ENCODE peak calls at places on chromosome 15, in six cellular contexts. B is IMR-90, K is coronary artery, E is Peyer's patch, Z is right atrium auricular region, S is cardiac muscle cell. A is an unnamed sample.

GRCh38 chr15:60476713-60477112 is 2.2 kb downstream of the ICE2 start:
- DNase-seq in E (no peak), K (no peak), Z (no peak), S (no peak), B (peak), A (no peak)

GRCh38 chr15:97692317-97693015 is 268.0 kb upstream of the ARRDC4 start:
- DNase-seq in B (no peak), E (no peak), Z (no peak), S (peak), K (no peak), A (no peak)

GRCh38 chr15:98744506-98744905 is 96.2 kb downstream of the IGF1R start:
- DNase-seq in K (no peak), S (no peak), B (no peak), Z (no peak), E (no peak), A (no peak)

GRCh38 chr15:90644946-90645725 is 72.0 kb upstream of the BLM start:
- DNase-seq in B (no peak), S (no peak), K (no peak), E (no peak), Z (no peak), A (no peak)

GRCh38 chr15:85690546-85691226 is 104.0 kb downstream of the KLHL25 start:
- DNase-seq in K (no peak), S (no peak), B (no peak), Z (no peak), E (no peak), A (peak)

GRCh38 chr15:89057506-89058133 is 30.6 kb upstream of the ABHD2 start:
- DNase-seq in B (peak), S (peak), K (peak), Z (peak), E (peak), A (peak)

GRCh38 chr15:46636220-46636619 is 1001.4 kb downstream of the SQOR start:
- DNase-seq in K (no peak), S (peak), B (no peak), Z (no peak), E (no peak), A (no peak)

GRCh38 chr15:63530762-63531299 is 26.4 kb downstream of the USP3 start:
- DNase-seq in K (no peak), Z (no peak), E (no peak), B (no peak), S (no peak), A (no peak)

GRCh38 chr15:39041979-39042485 is 477.4 kb upstream of the RASGRP1 start:
- DNase-seq in B (no peak), E (no peak), K (no peak), Z (no peak), S (no peak), A (no peak)

GRCh38 chr15:29040367-29040745 is 154.6 kb downstream of the APBA2 start:
- DNase-seq in B (peak), S (no peak), E (no peak), Z (no peak), K (no peak), A (no peak)

GRCh38 chr15:51405646-51406194 is 64.3 kb downstream of the GLDN start:
- DNase-seq in B (peak), E (no peak), S (no peak), Z (peak), K (no peak), A (no peak)

GRCh38 chr15:92425578-92426225 is 32.0 kb downstream of the ST8SIA2 start:
- DNase-seq in K (no peak), B (no peak), S (peak), E (no peak), Z (no peak), A (no peak)

GRCh38 chr15:78448441-78449219 is 10.6 kb downstream of the IREB2 start:
- DNase-seq in B (peak), S (no peak), K (no peak), E (no peak), Z (no peak), A (no peak)

GRCh38 chr15:82647045-82647834 is at the start of gene CPEB1:
- DNase-seq in K (no peak), E (peak), B (peak), Z (no peak), S (peak), A (peak)

GRCh38 chr15:45157974-45158373 is 28.2 kb downstream of the DUOX1 start:
- DNase-seq in S (no peak), Z (peak), B (peak), E (no peak), K (no peak), A (no peak)

GRCh38 chr15:88623061-88623460 is 1.9 kb downstream of the AEN start:
- DNase-seq in B (peak), K (peak), Z (no peak), S (no peak), E (no peak), A (no peak)

GRCh38 chr15:24976932-24977331 is 22.1 kb downstream of the SNRPN start:
- DNase-seq in Z (no peak), B (peak), K (no peak), S (no peak), E (no peak), A (no peak)

DNA sequence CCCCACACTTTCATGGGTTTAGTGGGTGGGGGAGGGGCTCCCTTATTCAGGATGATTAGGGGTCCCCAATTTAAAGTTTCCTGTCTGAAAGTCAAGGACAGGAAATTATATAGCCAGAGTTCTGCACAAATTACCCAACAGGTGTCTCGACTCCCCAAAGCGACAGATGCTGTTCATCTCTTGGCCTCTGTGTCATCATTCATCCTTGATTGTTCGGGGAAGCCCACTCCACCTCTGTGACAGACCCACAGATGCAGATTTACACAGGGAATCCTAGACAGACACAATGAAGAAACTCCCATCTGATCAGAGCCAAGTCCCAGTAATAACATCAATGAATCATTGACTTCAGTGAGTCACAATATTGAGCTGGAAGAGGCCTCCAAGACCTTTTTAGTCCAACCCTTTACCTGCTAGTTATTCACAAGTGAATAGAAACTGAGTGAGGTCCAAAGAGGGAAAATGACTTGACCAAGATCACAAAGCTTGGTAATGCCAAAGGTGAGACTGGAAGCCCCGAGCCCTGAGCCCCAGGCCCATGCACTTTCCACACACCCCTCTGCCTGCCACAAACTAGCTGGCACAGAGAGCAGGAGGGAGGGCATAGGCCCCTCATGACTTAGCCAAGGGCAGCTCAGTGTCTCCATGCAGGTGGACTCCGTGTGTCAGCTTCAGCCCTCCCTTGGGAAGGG is 7.9 kb upstream of the SRP14 start:
- DNase-seq in E (no peak), K (peak), Z (peak), S (no peak), B (peak), A (no peak)
- H3K27ac ChIP-seq in E (peak), K (peak), Z (peak), S (no peak), B (peak), A (peak)

GRCh38 chr15:34436956-34437442 is 609 bp downstream of the GOLGA8A start:
- DNase-seq in Z (no peak), E (peak), K (no peak), S (peak), B (peak), A (no peak)
- H3K27ac ChIP-seq in Z (peak), E (peak), K (no peak), S (no peak), B (no peak), A (peak)

GRCh38 chr15:69722924-69723323 is 270.3 kb downstream of the RPLP1 start:
- DNase-seq in B (no peak), K (no peak), Z (no peak), S (no peak), E (no peak), A (no peak)

GRCh38 chr15:69723404-69724097 is 270.9 kb downstream of the RPLP1 start:
- DNase-seq in B (no peak), E (no peak), S (peak), Z (no peak), K (no peak), A (no peak)

GRCh38 chr15:69718916-69719315 is 266.3 kb downstream of the RPLP1 start:
- DNase-seq in Z (no peak), B (no peak), E (peak), K (no peak), S (no peak), A (no peak)

GRCh38 chr15:69718445-69718844 is 265.8 kb downstream of the RPLP1 start:
- DNase-seq in S (no peak), E (no peak), Z (no peak), K (no peak), B (no peak), A (no peak)

DNA sequence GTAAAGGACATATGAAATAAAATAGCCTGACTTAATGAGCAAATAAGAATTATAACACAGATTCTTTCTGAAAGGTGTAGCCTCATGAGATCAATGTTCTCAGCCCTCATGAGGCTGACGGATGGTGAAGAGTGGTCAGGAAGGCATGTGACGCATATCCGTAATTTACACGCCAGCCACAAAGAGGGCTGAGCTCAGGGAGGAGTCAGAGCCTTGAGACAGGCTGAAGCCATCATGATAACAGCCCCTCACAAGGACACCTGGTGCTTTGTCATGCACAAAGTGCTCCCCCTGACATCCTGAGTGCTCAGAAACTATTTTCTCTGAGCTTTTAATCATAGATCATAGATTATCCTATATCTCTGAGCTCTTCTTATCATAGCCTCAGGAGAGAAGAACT is 266.9 kb downstream of the RPLP1 start:
- DNase-seq in K (no peak), B (no peak), E (peak), Z (no peak), S (no peak), A (peak)
- H3K27ac ChIP-seq in K (no peak), B (no peak), E (peak), Z (no peak), S (no peak), A (no peak)

GRCh38 chr15:77035584-77035983 is 35.3 kb downstream of the TSPAN3 start:
- DNase-seq in K (peak), E (peak), S (no peak), Z (peak), B (no peak), A (no peak)

GRCh38 chr15:77033729-77034619 is 36.9 kb downstream of the TSPAN3 start:
- DNase-seq in K (peak), B (no peak), E (no peak), S (no peak), Z (peak), A (no peak)

GRCh38 chr15:77033417-77033728 is 37.5 kb downstream of the TSPAN3 start:
- DNase-seq in E (peak), B (no peak), K (peak), S (no peak), Z (peak), A (no peak)

GRCh38 chr15:77035999-77036471 is 34.9 kb downstream of the TSPAN3 start:
- DNase-seq in S (no peak), E (no peak), Z (peak), B (no peak), K (peak), A (no peak)

DNA sequence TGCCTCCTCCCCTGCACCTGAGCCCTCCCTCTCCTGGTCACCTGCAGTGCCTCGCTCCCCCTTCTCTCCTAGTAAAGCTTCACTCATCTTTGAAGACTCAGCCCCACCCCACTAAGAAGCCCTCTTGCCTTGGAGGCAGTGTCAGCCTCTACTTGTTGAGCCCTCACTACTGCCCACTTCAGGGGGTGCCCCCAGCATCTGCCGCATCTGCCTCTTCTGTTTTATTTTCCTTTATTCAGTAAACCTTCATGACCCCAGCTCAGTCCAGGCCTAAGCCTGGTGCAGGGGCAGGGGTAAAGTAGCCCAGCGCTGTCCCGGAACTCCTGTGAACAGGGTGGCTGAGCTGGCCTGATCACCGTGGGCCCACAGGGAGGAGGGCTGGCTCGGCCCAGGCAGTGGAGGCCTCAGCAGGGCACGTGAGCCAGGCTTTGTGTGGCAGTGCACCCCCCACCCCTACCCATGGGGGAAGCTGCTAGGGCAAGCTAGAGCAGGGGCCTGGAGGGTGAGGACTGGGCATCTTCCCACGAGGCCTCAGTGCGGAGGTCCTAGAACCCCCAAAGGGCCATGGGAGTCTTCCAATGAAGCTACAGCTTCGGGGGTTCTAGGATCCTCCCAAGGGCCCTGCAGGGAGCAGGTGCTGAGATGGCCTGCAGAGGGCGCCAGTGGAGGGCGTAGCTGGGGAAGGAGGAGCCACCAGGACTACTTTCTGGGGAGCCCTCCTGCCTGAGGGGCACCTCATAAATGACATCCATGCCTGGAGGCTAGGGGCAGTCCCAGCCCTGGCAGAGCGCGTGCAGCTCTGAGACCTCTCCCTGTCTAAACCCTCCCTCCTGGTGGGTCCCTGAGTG is 36.1 kb downstream of the TSPAN3 start:
- DNase-seq in S (no peak), K (peak), E (peak), B (no peak), Z (peak), A (peak)
- H3K27ac ChIP-seq in S (no peak), K (no peak), E (no peak), B (no peak), Z (no peak), A (peak)

GRCh38 chr15:87567399-87567798 is 689.1 kb downstream of the NTRK3 start:
- DNase-seq in K (no peak), Z (no peak), E (no peak), B (no peak), S (no peak), A (no peak)
- H3K27ac ChIP-seq in K (no peak), Z (no peak), E (no peak), B (no peak), S (no peak), A (no peak)

DNA sequence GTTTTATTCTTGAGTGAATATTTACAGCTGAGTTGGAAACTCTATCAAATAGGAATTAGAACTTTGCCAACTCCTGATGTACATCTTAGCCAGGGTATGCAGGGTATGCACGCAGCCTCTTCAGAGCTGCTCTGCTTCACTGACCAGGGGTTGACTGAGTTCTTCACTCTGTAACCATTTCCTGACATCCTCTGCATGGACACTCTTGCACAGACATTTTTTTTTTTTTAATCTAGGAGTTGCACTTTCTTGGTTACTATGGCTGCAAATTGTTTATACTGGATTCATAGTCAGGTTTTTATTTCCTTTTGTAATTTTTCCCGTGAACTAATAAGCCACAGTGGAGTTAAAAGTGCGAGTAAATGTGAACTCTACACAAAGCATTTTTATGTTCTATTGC is 53.8 kb downstream of the DUT start:
- DNase-seq in B (peak), E (no peak), Z (no peak), S (no peak), K (no peak), A (no peak)
- H3K27ac ChIP-seq in B (no peak), E (no peak), Z (no peak), S (no peak), K (no peak), A (no peak)

A was measured in naive thymus-derived CD4-positive, alpha-beta T cell.